ENCODE peak calls at places on chromosomes 1 and 21, in seven cellular contexts. Z, R, P, N, A, H and F are unnamed samples.

GRCh38 chr1:223776075-223776814 is 63.9 kb downstream of the CAPN2 start:
- DNase-seq in Z (no peak), P (peak; percentile 83), N (no peak), A (peak; percentile 91), H (peak; percentile 70), R (peak; percentile 85), F (no peak)

GRCh38 chr1:206713910-206714312 is 29.2 kb downstream of the MAPKAPK2 start:
- DNase-seq in R (peak; percentile 88), N (no peak), P (no peak), A (peak; percentile 62), H (no peak), Z (no peak), F (no peak)

GRCh38 chr1:37274896-37275631 is 199.3 kb upstream of the ZC3H12A start:
- DNase-seq in N (no peak), H (no peak), Z (peak; percentile 69), R (no peak), A (no peak), P (peak; percentile 61), F (no peak)

GRCh38 chr1:231918239-231919015 is 291.8 kb downstream of the DISC1 start:
- DNase-seq in A (peak; percentile 78), H (no peak), N (no peak), Z (no peak), P (peak; percentile 77), R (peak; percentile 67), F (no peak)

GRCh38 chr1:17061486-17062271 is 7.8 kb upstream of the SDHB start:
- DNase-seq in H (no peak), P (no peak), A (no peak), Z (no peak), N (no peak), R (no peak), F (no peak)

GRCh38 chr1:96306809-96307208 is 414.8 kb upstream of the PTBP2 start:
- DNase-seq in P (no peak), N (no peak), A (peak; percentile 71), H (no peak), R (peak; percentile 24), Z (no peak), F (no peak)

GRCh38 chr21:45598109-45598508 is 45.4 kb upstream of the PCBP3 start:
- DNase-seq in R (no peak), N (no peak), P (no peak), Z (no peak), H (no peak), A (no peak), F (no peak)

GRCh38 chr21:45516071-45516670 is 26.1 kb downstream of the SLC19A1 start:
- DNase-seq in P (no peak), A (no peak), Z (no peak), H (no peak), N (no peak), R (no peak), F (no peak)

GRCh38 chr1:20727746-20728316 is 4.7 kb downstream of the SH2D5 start:
- DNase-seq in N (no peak), A (no peak), R (no peak), Z (peak; percentile 75), P (peak; percentile 72), H (no peak), F (no peak)

GRCh38 chr1:70008658-70009057 is 196.7 kb downstream of the LRRC40 start:
- DNase-seq in Z (no peak), N (no peak), H (no peak), R (no peak), P (no peak), A (no peak), F (no peak)

GRCh38 chr1:245108251-245108650 is 46.5 kb upstream of the KIF26B start:
- DNase-seq in A (no peak), N (no peak), Z (no peak), H (peak; percentile 49), P (no peak), R (no peak), F (no peak)

GRCh38 chr1:89975540-89976125 is 19.3 kb upstream of the ZNF326 start:
- DNase-seq in N (no peak), P (no peak), Z (no peak), R (no peak), H (no peak), A (no peak), F (no peak)

GRCh38 chr21:34201441-34201838 is 128.1 kb downstream of the MRPS6 start:
- DNase-seq in R (no peak), Z (no peak), P (no peak), N (no peak), H (no peak), A (no peak), F (no peak)

GRCh38 chr1:107787299-107787698 is 177.7 kb downstream of the VAV3 start:
- DNase-seq in Z (peak; percentile 41), A (no peak), R (no peak), P (peak; percentile 55), N (no peak), H (no peak), F (no peak)

GRCh38 chr21:46126321-46127238 is 28.7 kb downstream of the COL6A2 start:
- DNase-seq in R (no peak), P (no peak), H (no peak), A (no peak), N (no peak), Z (peak; percentile 25), F (no peak)

GRCh38 chr1:67211589-67212563 is 45.6 kb downstream of the IL23R start:
- DNase-seq in A (peak; percentile 34), N (no peak), R (peak; percentile 35), P (peak; percentile 23), H (peak; percentile 67), Z (no peak), F (peak; percentile 8)

GRCh38 chr1:56709269-56709880 is 64.3 kb downstream of the PRKAA2 start:
- DNase-seq in Z (no peak), H (peak; percentile 87), R (peak; percentile 63), N (no peak), P (peak; percentile 60), A (peak; percentile 65), F (peak; percentile 40)

GRCh38 chr1:19758227-19758830 is 41.4 kb downstream of the TMCO4 start:
- DNase-seq in P (peak; percentile 14), H (peak; percentile 85), N (no peak), R (peak; percentile 86), A (peak; percentile 84), Z (no peak), F (no peak)

GRCh38 chr1:204366759-204367158 is 7.0 kb upstream of the PLEKHA6 start:
- DNase-seq in H (peak; percentile 49), P (peak; percentile 50), Z (peak; percentile 71), A (no peak), R (no peak), N (no peak), F (no peak)

GRCh38 chr1:47782414-47783165 is 214.6 kb downstream of the TRABD2B start:
- DNase-seq in P (peak; percentile 65), N (no peak), H (no peak), A (no peak), Z (no peak), R (no peak), F (no peak)

GRCh38 chr1:17488977-17489739 is 49.7 kb upstream of the RCC2 start:
- DNase-seq in N (no peak), P (no peak), H (no peak), Z (no peak), R (peak; percentile 28), A (peak; percentile 15), F (no peak)

GRCh38 chr1:74673351-74674111 is at the start of gene ERICH3:
- DNase-seq in A (no peak), H (peak; percentile 19), R (no peak), N (no peak), P (peak; percentile 30), Z (peak; percentile 40), F (no peak)

GRCh38 chr1:47624531-47624930 is 186.7 kb downstream of the FOXD2 start:
- DNase-seq in R (no peak), H (no peak), N (peak; percentile 29), Z (peak; percentile 81), A (no peak), P (peak; percentile 86), F (no peak)

GRCh38 chr1:229098903-229099578 is 171.9 kb upstream of the RAB4A start:
- DNase-seq in N (no peak), A (no peak), P (peak; percentile 33), Z (no peak), R (no peak), H (peak; percentile 8), F (no peak)

GRCh38 chr1:236795757-236796719 is 946 bp downstream of the MTR start:
- DNase-seq in P (peak; percentile 18), N (no peak), A (peak; percentile 62), H (peak; percentile 88), R (peak; percentile 71), Z (no peak), F (no peak)
- H2AK5ac ChIP-seq in P (no peak overlapping the region), N (no peak overlapping the region), A (peak overlapping the region; percentile 76), H (no peak overlapping the region), R (no peak overlapping the region), Z (no peak overlapping the region), F (no peak overlapping the region)

DNA sequence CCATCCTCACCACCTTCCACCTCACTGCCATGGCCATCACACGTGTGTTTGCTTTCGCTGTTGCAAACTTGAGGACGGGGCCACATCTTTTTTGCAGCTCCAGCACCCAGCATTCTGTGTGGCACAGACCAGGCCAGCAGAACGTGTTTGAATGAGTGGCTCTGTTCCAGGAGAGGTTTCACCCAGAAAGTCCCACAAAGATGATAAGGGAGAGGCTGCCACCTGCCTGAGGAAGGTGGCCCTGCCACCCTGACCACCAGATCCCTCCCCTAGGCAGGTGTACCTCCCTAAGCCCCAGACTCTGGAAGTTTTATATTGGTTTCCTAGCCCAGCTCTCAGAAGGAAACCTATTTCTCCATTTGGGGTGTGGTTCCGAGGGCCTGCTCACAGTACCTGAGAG is 252.1 kb downstream of the KAZN start:
- DNase-seq in P (no peak), R (no peak), Z (no peak), H (no peak), A (no peak), N (no peak), F (no peak)
- H2AK5ac ChIP-seq in P (no peak overlapping the region), R (no peak overlapping the region), Z (no peak overlapping the region), H (no peak overlapping the region), A (no peak overlapping the region), N (no peak overlapping the region), F (no peak overlapping the region)

GRCh38 chr1:240199758-240200655 is 108.3 kb downstream of the FMN2 start:
- DNase-seq in Z (no peak), H (no peak), P (peak; percentile 92), N (no peak), A (no peak), R (peak; percentile 33), F (no peak)

GRCh38 chr1:240207073-240207709 is 115.5 kb downstream of the FMN2 start:
- DNase-seq in Z (no peak), A (no peak), R (no peak), N (no peak), H (no peak), P (no peak), F (no peak)

GRCh38 chr1:240201931-240202330 is 110.2 kb downstream of the FMN2 start:
- DNase-seq in A (no peak), R (no peak), Z (no peak), H (no peak), P (no peak), N (no peak), F (no peak)
- H2AK5ac ChIP-seq in A (no peak overlapping the region), R (no peak overlapping the region), Z (no peak overlapping the region), H (no peak overlapping the region), P (no peak overlapping the region), N (no peak overlapping the region), F (no peak overlapping the region)

DNA sequence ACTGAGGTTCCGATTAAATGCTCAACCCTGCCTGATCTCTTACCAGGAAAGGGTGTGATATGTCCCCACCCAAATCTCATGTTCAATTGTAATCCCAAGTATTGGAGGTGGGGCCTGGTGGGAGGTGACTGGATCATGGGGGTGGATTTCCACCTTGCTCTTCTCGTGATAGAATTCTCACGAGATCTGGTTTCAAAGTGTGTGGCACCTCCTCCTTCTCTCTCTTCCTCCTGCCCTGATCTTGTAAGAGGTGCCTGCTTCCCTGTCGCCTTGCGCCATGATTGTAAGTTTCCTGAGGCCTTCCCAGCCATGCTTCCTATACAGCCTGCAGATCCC is 34.9 kb downstream of the RSPH1 start:
- DNase-seq in R (no peak), N (no peak), P (no peak), Z (no peak), H (no peak), A (no peak), F (no peak)
- H2AK5ac ChIP-seq in R (peak overlapping the region; percentile 57), N (no peak overlapping the region), P (peak overlapping the region; percentile 23), Z (no peak overlapping the region), H (no peak overlapping the region), A (no peak overlapping the region), F (no peak overlapping the region)